ENCODE peak calls at places on chromosomes 5 and 9, in six cellular contexts. D is neural crest cell, P is breast epithelium, H is endothelial cell, F is cardiac muscle cell, Q is heart right ventricle. K is an unnamed sample.

GRCh38 chr9:8782237-8782636 is 982.7 kb upstream of the DMAC1 start:
- DNase-seq in D (no peak), P (no peak), H (no peak), F (no peak), Q (no peak), K (no peak)

GRCh38 chr5:82396871-82397514 is 118.8 kb upstream of the RPS23 start:
- DNase-seq in D (no peak), P (peak), H (no peak), F (peak), Q (peak), K (no peak)

GRCh38 chr5:174798411-174798930 is 74.1 kb downstream of the MSX2 start:
- DNase-seq in D (no peak), P (no peak), H (no peak), F (no peak), Q (no peak), K (no peak)

GRCh38 chr5:171316258-171317121 is 7.4 kb downstream of the TLX3 start:
- DNase-seq in D (no peak), P (no peak), H (peak), F (no peak), Q (no peak), K (peak)

GRCh38 chr5:1502046-1502736 is 21.6 kb downstream of the LPCAT1 start:
- DNase-seq in D (no peak), P (no peak), H (no peak), F (no peak), Q (peak), K (no peak)

GRCh38 chr5:177553671-177554429 is 513 bp downstream of the FAM193B start:
- DNase-seq in D (peak), P (peak), H (peak), F (peak), Q (peak), K (peak)

GRCh38 chr9:1051286-1052118 is 1.3 kb downstream of the DMRT2 start:
- DNase-seq in D (peak), P (no peak), H (peak), F (peak), Q (peak), K (peak)

GRCh38 chr5:179194201-179194910 is 134.2 kb downstream of the ZNF354C start:
- DNase-seq in D (no peak), P (no peak), H (no peak), F (no peak), Q (no peak), K (no peak)

GRCh38 chr9:94011134-94011533 is 56.0 kb upstream of the BARX1 start:
- DNase-seq in D (no peak), P (no peak), H (no peak), F (no peak), Q (no peak), K (no peak)

GRCh38 chr5:139878093-139878492 is 82.5 kb downstream of the PSD2 start:
- DNase-seq in D (no peak), P (no peak), H (no peak), F (peak), Q (no peak), K (no peak)

GRCh38 chr9:87498046-87498815 is 564 bp downstream of the DAPK1 start:
- DNase-seq in D (peak), P (no peak), H (peak), F (peak), Q (peak), K (peak)

GRCh38 chr9:85484235-85484634 is 257.5 kb downstream of the AGTPBP1 start:
- DNase-seq in D (no peak), P (no peak), H (no peak), F (no peak), Q (no peak), K (no peak)

GRCh38 chr5:170097934-170098333 is 7.8 kb upstream of the FOXI1 start:
- DNase-seq in D (no peak), P (no peak), H (peak), F (no peak), Q (no peak), K (no peak)

GRCh38 chr9:104927912-104928740 is at the start of gene ABCA1:
- DNase-seq in D (peak), P (peak), H (peak), F (peak), Q (peak), K (peak)

GRCh38 chr9:102875687-102876086 is 119.4 kb upstream of the CYLC2 start:
- DNase-seq in D (no peak), P (no peak), H (no peak), F (no peak), Q (no peak), K (no peak)

GRCh38 chr9:75889577-75889976 is 896 bp upstream of the PCSK5 start:
- DNase-seq in D (no peak), P (no peak), H (no peak), F (peak), Q (no peak), K (no peak)

GRCh38 chr9:12464910-12465512 is 228.2 kb upstream of the TYRP1 start:
- DNase-seq in D (peak), P (no peak), H (peak), F (peak), Q (no peak), K (no peak)

GRCh38 chr5:161676109-161676508 is 9.4 kb upstream of the GABRA6 start:
- DNase-seq in D (no peak), P (no peak), H (no peak), F (peak), Q (no peak), K (no peak)

GRCh38 chr5:59209758-59210359 is 627.0 kb downstream of the RAB3C start:
- DNase-seq in D (no peak), P (no peak), H (no peak), F (no peak), Q (no peak), K (no peak)

GRCh38 chr5:82586176-82586575 is 308.0 kb upstream of the RPS23 start:
- DNase-seq in D (no peak), P (no peak), H (no peak), F (peak), Q (no peak), K (no peak)

GRCh38 chr9:68970150-68970549 is 43.8 kb downstream of the PRKACG start:
- DNase-seq in D (no peak), P (no peak), H (no peak), F (no peak), Q (no peak), K (no peak)

GRCh38 chr5:41636605-41637004 is 126.2 kb upstream of the PLCXD3 start:
- DNase-seq in D (peak), P (no peak), H (peak), F (peak), Q (no peak), K (peak)

GRCh38 chr5:107235167-107235566 is 435.6 kb downstream of the EFNA5 start:
- DNase-seq in D (no peak), P (no peak), H (no peak), F (no peak), Q (no peak), K (no peak)

GRCh38 chr5:84433461-84433860 is 48.8 kb upstream of the EDIL3 start:
- DNase-seq in D (no peak), P (no peak), H (no peak), F (no peak), Q (no peak), K (no peak)

GRCh38 chr9:92046676-92047075 is 68.5 kb downstream of the SPTLC1 start:
- DNase-seq in D (no peak), P (no peak), H (no peak), F (no peak), Q (no peak), K (no peak)

GRCh38 chr9:129885018-129885669 is 49.9 kb downstream of the USP20 start:
- DNase-seq in D (no peak), P (no peak), H (no peak), F (no peak), Q (peak), K (no peak)
- TF ChIP-seq CTCF in D (no peak), P (no peak), H (no peak), F (peak), Q (no peak), K (no peak)

GRCh38 chr9:110452227-110452801 is 114.7 kb upstream of the TXNDC8 start:
- DNase-seq in D (no peak), P (no peak), H (no peak), F (peak), Q (no peak), K (no peak)
- TF ChIP-seq CTCF in D (peak), P (peak), H (peak), F (peak), Q (peak), K (peak)

GRCh38 chr5:172713113-172713808 is 57.7 kb downstream of the DUSP1 start:
- DNase-seq in D (peak), P (no peak), H (peak), F (peak), Q (peak), K (peak)
- TF ChIP-seq CTCF in D (peak), P (peak), H (peak), F (peak), Q (peak), K (peak)

GRCh38 chr9:5265939-5266338 is 34.7 kb downstream of the INSL4 start:
- DNase-seq in D (no peak), P (no peak), H (no peak), F (no peak), Q (no peak), K (no peak)

GRCh38 chr9:5264219-5264595 is 33.0 kb downstream of the INSL4 start:
- DNase-seq in D (no peak), P (no peak), H (no peak), F (no peak), Q (no peak), K (no peak)

GRCh38 chr9:5269249-5269715 is 35.2 kb downstream of the RLN2 start:
- DNase-seq in D (no peak), P (no peak), H (no peak), F (peak), Q (no peak), K (no peak)

DNA sequence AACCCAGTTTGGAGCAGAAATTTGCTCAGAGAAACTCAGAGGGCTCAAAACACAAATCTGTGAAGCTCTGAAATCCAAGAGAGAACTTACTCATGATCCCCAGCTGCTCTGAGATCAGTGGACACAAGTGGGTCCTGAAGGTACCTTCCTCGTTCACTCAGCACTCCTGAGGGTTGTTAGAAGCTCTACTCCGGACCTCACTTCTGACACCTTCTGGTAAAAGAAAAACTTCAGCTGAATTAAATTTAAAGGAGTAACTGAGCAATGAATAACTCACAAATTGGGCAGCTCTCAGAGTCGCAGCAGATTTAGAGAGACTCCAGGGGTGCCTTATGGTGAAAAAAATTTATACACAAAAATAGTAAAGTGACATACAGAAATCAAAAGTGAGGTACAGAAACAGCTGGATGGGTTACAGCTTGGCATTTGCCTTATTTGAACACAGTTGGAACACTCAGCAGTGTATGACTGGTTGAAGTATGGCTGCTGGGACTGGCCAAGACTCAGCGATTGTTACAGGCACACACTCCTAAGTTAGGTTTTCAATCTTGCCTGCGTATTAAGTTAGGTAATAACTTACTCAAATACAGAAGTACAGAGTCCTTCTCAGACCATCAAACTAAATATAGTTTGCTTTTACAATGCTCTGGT is 32.5 kb downstream of the INSL4 start:
- DNase-seq in D (no peak), P (no peak), H (no peak), F (peak), Q (no peak), K (no peak)
- TF ChIP-seq CTCF in D (peak), P (peak), H (no peak), F (peak), Q (no peak), K (no peak)

DNA sequence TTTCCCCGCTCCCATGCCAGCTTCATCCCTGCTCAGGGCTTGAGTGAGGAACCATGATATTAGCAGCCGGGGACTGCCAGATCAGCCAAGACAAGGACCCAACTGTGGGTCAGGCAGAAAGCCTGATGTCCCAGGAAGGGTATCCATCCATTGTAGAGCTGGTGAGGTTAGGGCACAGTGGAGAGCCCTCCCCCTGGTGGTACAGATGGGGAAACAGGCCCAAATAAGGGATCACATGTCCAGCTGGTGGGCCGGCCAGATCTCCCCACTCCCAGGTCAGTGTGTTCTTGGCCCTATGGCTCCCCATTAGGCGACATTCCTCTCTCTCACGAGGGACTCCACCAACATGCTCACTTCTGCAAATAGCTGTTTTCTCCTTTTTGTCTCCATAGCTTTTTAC is 9.0 kb downstream of the CDX1 start:
- DNase-seq in D (no peak), P (no peak), H (peak), F (peak), Q (no peak), K (no peak)
- TF ChIP-seq CTCF in D (peak), P (no peak), H (peak), F (peak), Q (peak), K (peak)

GRCh38 chr9:98263080-98263479 is 7.6 kb upstream of the TBC1D2 start:
- DNase-seq in D (no peak), P (no peak), H (no peak), F (no peak), Q (no peak), K (no peak)

GRCh38 chr9:98260635-98261034 is 5.2 kb upstream of the TBC1D2 start:
- DNase-seq in D (no peak), P (no peak), H (no peak), F (no peak), Q (no peak), K (no peak)

GRCh38 chr9:98264510-98264909 is 9.1 kb upstream of the TBC1D2 start:
- DNase-seq in D (no peak), P (no peak), H (no peak), F (no peak), Q (no peak), K (no peak)

GRCh38 chr9:98262056-98262455 is 6.6 kb upstream of the TBC1D2 start:
- DNase-seq in D (no peak), P (no peak), H (no peak), F (no peak), Q (no peak), K (no peak)

DNA sequence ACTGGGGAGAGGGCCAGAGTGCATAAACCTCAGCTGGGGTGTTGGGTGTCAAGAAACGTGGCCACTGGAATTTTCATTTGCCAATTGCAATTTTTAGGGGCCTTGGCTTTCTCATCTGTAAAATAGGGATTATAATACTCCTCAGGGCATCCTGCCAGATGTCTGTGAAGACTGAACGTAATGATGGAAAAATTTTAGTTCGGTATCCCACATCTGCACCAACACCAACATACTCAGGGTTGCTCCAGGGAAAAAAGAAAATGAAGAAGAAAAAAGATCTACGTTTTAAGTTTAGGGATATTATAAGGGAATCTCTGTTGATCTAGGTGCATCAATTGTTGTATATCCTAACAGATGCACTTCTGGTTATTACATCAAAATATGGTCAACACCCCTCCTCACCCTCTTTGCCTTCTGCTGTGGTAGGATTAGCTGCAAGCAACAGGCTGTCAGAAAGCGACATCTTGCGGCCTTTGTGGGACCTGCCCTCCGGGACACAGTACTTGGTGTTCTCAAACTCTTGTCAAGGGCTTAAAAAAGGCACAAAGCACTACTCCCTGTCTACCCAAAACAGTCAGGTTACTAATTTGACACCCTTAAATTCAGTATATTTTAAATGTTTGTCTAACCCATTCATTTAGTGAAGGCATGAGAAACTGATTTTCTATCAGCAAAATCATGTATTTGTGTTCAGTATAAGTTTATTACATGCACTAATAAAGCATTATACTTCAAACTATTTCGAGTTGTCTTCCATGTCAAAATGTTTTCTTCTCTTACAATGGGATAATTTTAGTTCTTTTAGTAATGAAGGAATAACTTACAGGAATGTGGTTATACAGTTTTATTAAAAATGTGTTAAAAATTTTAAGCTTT is 8.3 kb upstream of the TBC1D2 start:
- DNase-seq in D (peak), P (peak), H (peak), F (peak), Q (peak), K (peak)
- TF ChIP-seq CTCF in D (peak), P (peak), H (peak), F (peak), Q (peak), K (peak)

GRCh38 chr5:157148734-157149615 is 6.3 kb upstream of the MED7 start:
- DNase-seq in D (peak), P (no peak), H (peak), F (peak), Q (no peak), K (peak)
- TF ChIP-seq CTCF in D (peak), P (peak), H (peak), F (peak), Q (peak), K (peak)

GRCh38 chr9:35649431-35650340 is 1.0 kb downstream of the SIT1 start:
- DNase-seq in D (no peak), P (no peak), H (no peak), F (no peak), Q (no peak), K (no peak)

GRCh38 chr9:35650341-35651158 is at the start of gene SIT1:
- DNase-seq in D (no peak), P (no peak), H (no peak), F (no peak), Q (no peak), K (no peak)

GRCh38 chr9:35643046-35643445 is 7.7 kb downstream of the SIT1 start:
- DNase-seq in D (no peak), P (no peak), H (no peak), F (no peak), Q (no peak), K (no peak)

GRCh38 chr9:35646583-35647265 is 4.0 kb downstream of the SIT1 start:
- DNase-seq in D (peak), P (peak), H (peak), F (peak), Q (peak), K (peak)

GRCh38 chr9:35645736-35646582 is 4.8 kb downstream of the SIT1 start:
- DNase-seq in D (peak), P (peak), H (peak), F (peak), Q (no peak), K (no peak)
- TF ChIP-seq CTCF in D (no peak), P (no peak), H (no peak), F (no peak), Q (no peak), K (no peak)

GRCh38 chr5:128965011-128965637 is at the start of gene SLC27A6:
- DNase-seq in D (peak), P (peak), H (peak), F (peak), Q (peak), K (peak)
- TF ChIP-seq CTCF in D (peak), P (no peak), H (no peak), F (no peak), Q (no peak), K (no peak)

GRCh38 chr9:6757132-6757987 is at the start of gene KDM4C:
- DNase-seq in D (peak), P (peak), H (peak), F (peak), Q (peak), K (peak)

GRCh38 chr9:6761306-6761705 is 3.5 kb downstream of the KDM4C start:
- DNase-seq in D (no peak), P (no peak), H (no peak), F (no peak), Q (no peak), K (no peak)

GRCh38 chr9:6759114-6759977 is 1.6 kb downstream of the KDM4C start:
- DNase-seq in D (no peak), P (no peak), H (no peak), F (no peak), Q (no peak), K (no peak)

GRCh38 chr9:6757988-6758417 is 230 bp downstream of the KDM4C start:
- DNase-seq in D (no peak), P (no peak), H (no peak), F (no peak), Q (peak), K (peak)

DNA sequence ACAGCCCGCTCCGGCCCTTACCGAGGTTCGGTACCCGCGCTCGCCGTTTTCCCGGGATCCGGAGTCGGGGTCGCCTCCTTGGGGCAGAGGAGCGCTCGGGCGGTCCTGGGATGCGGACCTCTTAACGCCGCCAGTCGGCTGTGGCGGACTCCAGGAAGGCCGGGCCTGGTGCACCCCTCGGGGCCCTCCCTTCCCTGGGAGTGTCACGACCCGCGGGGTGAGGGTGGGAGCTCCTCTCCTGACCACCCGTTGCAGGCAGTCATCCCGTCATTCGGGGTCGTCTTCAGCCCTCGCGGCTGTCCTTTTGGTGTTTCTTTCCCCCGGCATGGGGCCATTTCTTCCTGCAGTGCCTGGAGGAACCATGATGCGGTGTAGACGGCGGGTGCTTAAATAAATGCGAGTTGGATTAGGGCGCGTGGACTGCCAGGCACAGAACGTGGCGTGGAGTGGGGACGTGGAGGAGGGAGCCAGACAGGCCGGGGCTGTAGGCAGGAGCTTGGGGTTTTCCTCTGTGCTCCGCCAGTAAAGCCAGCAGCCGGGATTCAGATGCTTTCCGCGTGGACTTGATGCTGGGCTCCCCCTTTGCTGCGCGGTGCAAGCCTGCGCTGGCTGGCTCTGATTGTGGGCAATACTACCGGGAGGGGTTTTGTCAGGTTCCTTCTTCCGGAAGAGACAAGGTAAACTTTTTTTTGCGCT is 793 bp downstream of the KDM4C start:
- DNase-seq in D (peak), P (peak), H (peak), F (peak), Q (peak), K (peak)
- TF ChIP-seq CTCF in D (no peak), P (no peak), H (no peak), F (no peak), Q (no peak), K (no peak)

K was measured in glutamatergic neuron.